ENCODE peak calls at places on chromosomes 12 and 14, in four cellular contexts. One of them, this sample, is unnamed.

GRCh38 chr12:92094751-92095161 is 50.9 kb downstream of the BTG1 start:
- DNase-seq in MM.1S: peak; percentile 23
- DNase-seq in fibroblast of mammary gland: peak; percentile 41
- DNase-seq in HL-60: no peak
- DNase-seq in this sample: no peak

GRCh38 chr12:109510196-109510595 is 32.8 kb downstream of the UBE3B start:
- DNase-seq in MM.1S: no peak
- DNase-seq in fibroblast of mammary gland: no peak
- DNase-seq in HL-60: no peak
- DNase-seq in this sample: no peak

GRCh38 chr12:16955083-16955657 is 349.2 kb upstream of the LMO3 start:
- DNase-seq in MM.1S: no peak
- DNase-seq in fibroblast of mammary gland: peak; percentile 41
- DNase-seq in HL-60: no peak
- DNase-seq in this sample: peak; percentile 50

GRCh38 chr14:30708157-30708556 is 86.0 kb downstream of the SCFD1 start:
- DNase-seq in MM.1S: no peak
- DNase-seq in fibroblast of mammary gland: no peak
- DNase-seq in HL-60: no peak
- DNase-seq in this sample: no peak

GRCh38 chr12:54977155-54977554 is 7.4 kb downstream of the TESPA1 start:
- DNase-seq in MM.1S: no peak
- DNase-seq in fibroblast of mammary gland: peak; percentile 69
- DNase-seq in HL-60: no peak
- DNase-seq in this sample: peak; percentile 52

GRCh38 chr12:88401153-88401552 is 179.1 kb downstream of the KITLG start:
- DNase-seq in MM.1S: peak; percentile 67
- DNase-seq in fibroblast of mammary gland: peak; percentile 57
- DNase-seq in HL-60: no peak
- DNase-seq in this sample: no peak

GRCh38 chr14:101821528-101821927 is 60.0 kb downstream of the PPP2R5C start:
- DNase-seq in MM.1S: no peak
- DNase-seq in fibroblast of mammary gland: no peak
- DNase-seq in HL-60: no peak
- DNase-seq in this sample: no peak

GRCh38 chr12:49698619-49699545 is 8.3 kb downstream of the FMNL3 start:
- DNase-seq in MM.1S: peak; percentile 61
- DNase-seq in fibroblast of mammary gland: peak; percentile 65
- DNase-seq in HL-60: peak; percentile 85
- DNase-seq in this sample: peak; percentile 56

GRCh38 chr12:131604146-131604844 is 106.6 kb upstream of the SFSWAP start:
- DNase-seq in MM.1S: no peak
- DNase-seq in fibroblast of mammary gland: no peak
- DNase-seq in HL-60: peak; percentile 38
- DNase-seq in this sample: no peak

GRCh38 chr12:85468356-85469157 is 188.5 kb downstream of the ALX1 start:
- DNase-seq in MM.1S: peak; percentile 69
- DNase-seq in fibroblast of mammary gland: peak; percentile 71
- DNase-seq in HL-60: peak; percentile 18
- DNase-seq in this sample: peak; percentile 32

GRCh38 chr12:4817813-4818212 is 91.9 kb upstream of the KCNA1 start:
- DNase-seq in MM.1S: no peak
- DNase-seq in fibroblast of mammary gland: no peak
- DNase-seq in HL-60: no peak
- DNase-seq in this sample: no peak

GRCh38 chr12:8038659-8039114 is 6.2 kb downstream of the FOXJ2 start:
- DNase-seq in MM.1S: no peak
- DNase-seq in fibroblast of mammary gland: peak; percentile 55
- DNase-seq in HL-60: no peak
- DNase-seq in this sample: no peak

GRCh38 chr12:131046813-131047788 is 93.4 kb downstream of the ADGRD1 start:
- DNase-seq in MM.1S: no peak
- DNase-seq in fibroblast of mammary gland: no peak
- DNase-seq in HL-60: peak; percentile 19
- DNase-seq in this sample: no peak

GRCh38 chr14:63747836-63748235 is 20.0 kb upstream of the SGPP1 start:
- DNase-seq in MM.1S: no peak
- DNase-seq in fibroblast of mammary gland: no peak
- DNase-seq in HL-60: peak; percentile 65
- DNase-seq in this sample: no peak

GRCh38 chr14:64748521-64748920 is 44.3 kb downstream of the PLEKHG3 start:
- DNase-seq in MM.1S: no peak
- DNase-seq in fibroblast of mammary gland: no peak
- DNase-seq in HL-60: no peak
- DNase-seq in this sample: no peak

GRCh38 chr14:34220921-34221320 is 241.1 kb downstream of the SPTSSA start:
- DNase-seq in MM.1S: peak; percentile 19
- DNase-seq in fibroblast of mammary gland: no peak
- DNase-seq in HL-60: no peak
- DNase-seq in this sample: no peak

GRCh38 chr14:54606631-54607133 is 39.8 kb downstream of the SAMD4A start:
- DNase-seq in MM.1S: no peak
- DNase-seq in fibroblast of mammary gland: peak; percentile 88
- DNase-seq in HL-60: no peak
- DNase-seq in this sample: no peak

GRCh38 chr14:91396959-91397815 is 20.4 kb downstream of the CCDC88C start:
- DNase-seq in MM.1S: peak; percentile 78
- DNase-seq in fibroblast of mammary gland: no peak
- DNase-seq in HL-60: peak; percentile 88
- DNase-seq in this sample: no peak

GRCh38 chr12:19129486-19130223 is at the start of gene PLEKHA5:
- DNase-seq in MM.1S: peak; percentile 66
- DNase-seq in fibroblast of mammary gland: peak; percentile 66
- DNase-seq in HL-60: no peak
- DNase-seq in this sample: no peak

GRCh38 chr12:128794661-128795529 is 28.9 kb downstream of the SLC15A4 start:
- DNase-seq in MM.1S: no peak
- DNase-seq in fibroblast of mammary gland: no peak
- DNase-seq in HL-60: peak; percentile 9
- DNase-seq in this sample: no peak

GRCh38 chr12:118188690-118189371 is 52.9 kb downstream of the PEBP1 start:
- DNase-seq in MM.1S: no peak
- DNase-seq in fibroblast of mammary gland: peak; percentile 55
- DNase-seq in HL-60: no peak
- DNase-seq in this sample: no peak

GRCh38 chr12:85955127-85955526 is 81.0 kb downstream of the NTS start:
- DNase-seq in MM.1S: no peak
- DNase-seq in fibroblast of mammary gland: peak; percentile 4
- DNase-seq in HL-60: no peak
- DNase-seq in this sample: no peak

GRCh38 chr12:104303538-104304151 is at the start of gene EID3:
- DNase-seq in MM.1S: no peak
- DNase-seq in fibroblast of mammary gland: peak; percentile 80
- DNase-seq in HL-60: no peak
- DNase-seq in this sample: no peak

GRCh38 chr12:105750096-105750495 is 388.7 kb downstream of the NUAK1 start:
- DNase-seq in MM.1S: no peak
- DNase-seq in fibroblast of mammary gland: no peak
- DNase-seq in HL-60: no peak
- DNase-seq in this sample: no peak

GRCh38 chr12:131761638-131762037 is 50.7 kb downstream of the SFSWAP start:
- DNase-seq in MM.1S: no peak
- DNase-seq in fibroblast of mammary gland: no peak
- DNase-seq in HL-60: no peak
- DNase-seq in this sample: no peak

GRCh38 chr14:69873877-69874780 is 5.1 kb upstream of the SMOC1 start:
- DNase-seq in MM.1S: no peak
- DNase-seq in fibroblast of mammary gland: peak; percentile 45
- DNase-seq in HL-60: no peak
- DNase-seq in this sample: no peak

GRCh38 chr14:53953002-53953827 is 3.4 kb downstream of the BMP4 start:
- DNase-seq in MM.1S: peak; percentile 49
- DNase-seq in fibroblast of mammary gland: peak; percentile 49
- DNase-seq in HL-60: no peak
- DNase-seq in this sample: no peak

GRCh38 chr14:104386281-104386841 is 193.2 kb upstream of the C14orf180 start:
- DNase-seq in MM.1S: no peak
- DNase-seq in fibroblast of mammary gland: no peak
- DNase-seq in HL-60: no peak
- DNase-seq in this sample: no peak

GRCh38 chr12:41709463-41710285 is 435.0 kb downstream of the GXYLT1 start:
- DNase-seq in MM.1S: peak; percentile 28
- DNase-seq in fibroblast of mammary gland: no peak
- DNase-seq in HL-60: no peak
- DNase-seq in this sample: peak; percentile 87

GRCh38 chr12:113620437-113620976 is 148.8 kb upstream of the LHX5 start:
- DNase-seq in MM.1S: no peak
- DNase-seq in fibroblast of mammary gland: no peak
- DNase-seq in HL-60: no peak
- DNase-seq in this sample: no peak

GRCh38 chr12:6235499-6235898 is 35.3 kb downstream of the CD9 start:
- DNase-seq in MM.1S: peak; percentile 87
- DNase-seq in fibroblast of mammary gland: no peak
- DNase-seq in HL-60: no peak
- DNase-seq in this sample: no peak

GRCh38 chr14:91387996-91388395 is 29.6 kb downstream of the CCDC88C start:
- DNase-seq in MM.1S: no peak
- DNase-seq in fibroblast of mammary gland: no peak
- DNase-seq in HL-60: no peak
- DNase-seq in this sample: no peak

GRCh38 chr12:105641742-105642141 is 311.3 kb downstream of the C12orf75 start:
- DNase-seq in MM.1S: no peak
- DNase-seq in fibroblast of mammary gland: no peak
- DNase-seq in HL-60: no peak
- DNase-seq in this sample: no peak

GRCh38 chr14:96592591-96593388 is 90.6 kb downstream of the PAPOLA start:
- DNase-seq in MM.1S: peak; percentile 14
- DNase-seq in fibroblast of mammary gland: peak; percentile 32
- DNase-seq in HL-60: no peak
- DNase-seq in this sample: no peak

GRCh38 chr12:125431516-125431915 is 366.3 kb downstream of the AACS start:
- DNase-seq in MM.1S: no peak
- DNase-seq in fibroblast of mammary gland: no peak
- DNase-seq in HL-60: no peak
- DNase-seq in this sample: no peak

GRCh38 chr14:29016050-29016900 is 249.7 kb downstream of the FOXG1 start:
- DNase-seq in MM.1S: peak; percentile 22
- DNase-seq in fibroblast of mammary gland: peak; percentile 60
- DNase-seq in HL-60: peak; percentile 3
- DNase-seq in this sample: no peak

GRCh38 chr12:117452071-117452470 is 90.6 kb upstream of the NOS1 start:
- DNase-seq in MM.1S: no peak
- DNase-seq in fibroblast of mammary gland: no peak
- DNase-seq in HL-60: no peak
- DNase-seq in this sample: no peak

GRCh38 chr12:26489908-26490307 is 294.5 kb downstream of the SSPN start:
- DNase-seq in MM.1S: no peak
- DNase-seq in fibroblast of mammary gland: no peak
- DNase-seq in HL-60: no peak
- DNase-seq in this sample: no peak

GRCh38 chr12:28878629-28879028 is 270.4 kb upstream of the FAR2 start:
- DNase-seq in MM.1S: no peak
- DNase-seq in fibroblast of mammary gland: no peak
- DNase-seq in HL-60: no peak
- DNase-seq in this sample: no peak
- TF ChIP-seq CTCF in MM.1S: no peak
- TF ChIP-seq CTCF in fibroblast of mammary gland: no peak
- TF ChIP-seq CTCF in HL-60: no peak
- TF ChIP-seq CTCF in this sample: no peak

GRCh38 chr14:23550827-23551265 is 719 bp downstream of the ZFHX2 start:
- DNase-seq in MM.1S: no peak
- DNase-seq in fibroblast of mammary gland: no peak
- DNase-seq in HL-60: no peak
- DNase-seq in this sample: no peak

GRCh38 chr14:23551266-23552028 is at the start of gene ZFHX2:
- DNase-seq in MM.1S: peak; percentile 38
- DNase-seq in fibroblast of mammary gland: peak; percentile 37
- DNase-seq in HL-60: peak; percentile 71
- DNase-seq in this sample: peak; percentile 19

GRCh38 chr14:23548351-23549318 is 2.9 kb downstream of the ZFHX2 start:
- DNase-seq in MM.1S: no peak
- DNase-seq in fibroblast of mammary gland: peak; percentile 40
- DNase-seq in HL-60: no peak
- DNase-seq in this sample: no peak

GRCh38 chr14:23547924-23548323 is 3.6 kb downstream of the ZFHX2 start:
- DNase-seq in MM.1S: no peak
- DNase-seq in fibroblast of mammary gland: no peak
- DNase-seq in HL-60: no peak
- DNase-seq in this sample: no peak

GRCh38 chr14:23550131-23550826 is 1.3 kb downstream of the ZFHX2 start:
- DNase-seq in MM.1S: no peak
- DNase-seq in fibroblast of mammary gland: no peak
- DNase-seq in HL-60: no peak
- DNase-seq in this sample: no peak
- H3K4me3 ChIP-seq in MM.1S: no peak overlapping the region
- H3K4me3 ChIP-seq in fibroblast of mammary gland: peak overlapping the region; percentile 60
- H3K4me3 ChIP-seq in HL-60: peak overlapping the region; percentile 74
- H3K4me3 ChIP-seq in this sample: peak overlapping the region; percentile 93

GRCh38 chr14:77376771-77377501 is at the start of the genes SAMD15 and TMED8:
- DNase-seq in MM.1S: peak; percentile 70
- DNase-seq in fibroblast of mammary gland: peak; percentile 82
- DNase-seq in HL-60: peak; percentile 60
- DNase-seq in this sample: peak; percentile 51
- TF ChIP-seq CTCF in MM.1S: no peak
- TF ChIP-seq CTCF in fibroblast of mammary gland: no peak
- TF ChIP-seq CTCF in HL-60: no peak
- TF ChIP-seq CTCF in this sample: no peak

DNA sequence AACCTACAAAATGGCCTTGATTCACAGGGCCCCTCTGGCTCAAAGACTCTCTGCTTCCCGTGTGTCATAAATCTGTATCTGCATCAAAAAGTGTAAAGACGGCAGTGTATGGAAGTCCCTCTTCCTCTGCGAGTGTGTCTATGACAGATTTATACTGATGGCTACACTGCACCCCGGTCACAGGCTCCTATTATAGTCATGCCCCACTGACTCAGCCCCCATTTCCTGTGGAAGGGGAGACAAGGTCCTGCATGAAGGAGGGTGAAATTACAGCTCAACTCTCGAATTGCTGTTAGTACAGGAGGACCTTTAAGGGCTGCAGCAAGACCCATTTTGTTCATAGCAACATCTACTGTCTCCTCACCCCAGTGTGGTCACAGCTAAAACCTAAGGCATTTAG is 68.6 kb downstream of the HMGA2 start:
- DNase-seq in MM.1S: no peak
- DNase-seq in fibroblast of mammary gland: peak; percentile 85
- DNase-seq in HL-60: no peak
- DNase-seq in this sample: no peak
- H3K4me3 ChIP-seq in MM.1S: no peak overlapping the region
- H3K4me3 ChIP-seq in fibroblast of mammary gland: no peak overlapping the region
- H3K4me3 ChIP-seq in HL-60: no peak overlapping the region
- H3K4me3 ChIP-seq in this sample: no peak overlapping the region

GRCh38 chr12:47033797-47034555 is 45.4 kb upstream of the PCED1B start:
- DNase-seq in MM.1S: no peak
- DNase-seq in fibroblast of mammary gland: no peak
- DNase-seq in HL-60: no peak
- DNase-seq in this sample: no peak

GRCh38 chr12:47033081-47033480 is 46.3 kb upstream of the PCED1B start:
- DNase-seq in MM.1S: no peak
- DNase-seq in fibroblast of mammary gland: peak; percentile 33
- DNase-seq in HL-60: no peak
- DNase-seq in this sample: no peak

GRCh38 chr12:47035459-47035858 is 44.0 kb upstream of the PCED1B start:
- DNase-seq in MM.1S: no peak
- DNase-seq in fibroblast of mammary gland: no peak
- DNase-seq in HL-60: no peak
- DNase-seq in this sample: no peak

GRCh38 chr12:47032644-47033043 is 46.8 kb upstream of the PCED1B start:
- DNase-seq in MM.1S: peak; percentile 63
- DNase-seq in fibroblast of mammary gland: peak; percentile 67
- DNase-seq in HL-60: peak; percentile 16
- DNase-seq in this sample: no peak

GRCh38 chr12:47034661-47035060 is 44.8 kb upstream of the PCED1B start:
- DNase-seq in MM.1S: no peak
- DNase-seq in fibroblast of mammary gland: no peak
- DNase-seq in HL-60: no peak
- DNase-seq in this sample: no peak
- TF ChIP-seq CTCF in MM.1S: no peak
- TF ChIP-seq CTCF in fibroblast of mammary gland: no peak
- TF ChIP-seq CTCF in HL-60: no peak
- TF ChIP-seq CTCF in this sample: no peak